ENCODE peak calls at places on chromosomes 4 and X, in four cellular contexts. N, Z, A and B are unnamed samples.

GRCh38 chrX:3743821-3744439 is 30.5 kb upstream of the PRKX start:
- DNase-seq in N (no peak), Z (no peak), A (no peak), B (no peak)

GRCh38 chr4:140718240-140718639 is 37.9 kb downstream of the TBC1D9 start:
- DNase-seq in N (no peak), Z (no peak), A (no peak), B (no peak)

GRCh38 chrX:103148075-103148474 is 55.1 kb upstream of the NXF3 start:
- DNase-seq in N (no peak), Z (no peak), A (no peak), B (no peak)

GRCh38 chrX:283115-283845 is 2.1 kb downstream of the PLCXD1 start:
- DNase-seq in N (peak; percentile 92), Z (peak; percentile 97), A (peak; percentile 92), B (peak; percentile 80)

GRCh38 chr4:75429208-75429607 is 85.0 kb downstream of the RCHY1 start:
- DNase-seq in N (no peak), Z (no peak), A (no peak), B (no peak)

GRCh38 chrX:98795636-98796035 is 1614.4 kb downstream of the PCDH19 start:
- DNase-seq in N (no peak), Z (no peak), A (no peak), B (no peak)

GRCh38 chrX:150575415-150575814 is 7.0 kb downstream of the MTM1 start:
- DNase-seq in N (no peak), Z (no peak), A (no peak), B (no peak)

GRCh38 chrX:14865201-14865600 is 7.7 kb downstream of the FANCB start:
- DNase-seq in N (no peak), Z (no peak), A (no peak), B (no peak)

GRCh38 chrX:42519666-42520231 is 258.2 kb downstream of the PPP1R2C start:
- DNase-seq in N (no peak), Z (no peak), A (no peak), B (no peak)

GRCh38 chrX:132614297-132614696 is 125.5 kb upstream of the MBNL3 start:
- DNase-seq in N (no peak), Z (peak; percentile 24), A (no peak), B (no peak)

DNA sequence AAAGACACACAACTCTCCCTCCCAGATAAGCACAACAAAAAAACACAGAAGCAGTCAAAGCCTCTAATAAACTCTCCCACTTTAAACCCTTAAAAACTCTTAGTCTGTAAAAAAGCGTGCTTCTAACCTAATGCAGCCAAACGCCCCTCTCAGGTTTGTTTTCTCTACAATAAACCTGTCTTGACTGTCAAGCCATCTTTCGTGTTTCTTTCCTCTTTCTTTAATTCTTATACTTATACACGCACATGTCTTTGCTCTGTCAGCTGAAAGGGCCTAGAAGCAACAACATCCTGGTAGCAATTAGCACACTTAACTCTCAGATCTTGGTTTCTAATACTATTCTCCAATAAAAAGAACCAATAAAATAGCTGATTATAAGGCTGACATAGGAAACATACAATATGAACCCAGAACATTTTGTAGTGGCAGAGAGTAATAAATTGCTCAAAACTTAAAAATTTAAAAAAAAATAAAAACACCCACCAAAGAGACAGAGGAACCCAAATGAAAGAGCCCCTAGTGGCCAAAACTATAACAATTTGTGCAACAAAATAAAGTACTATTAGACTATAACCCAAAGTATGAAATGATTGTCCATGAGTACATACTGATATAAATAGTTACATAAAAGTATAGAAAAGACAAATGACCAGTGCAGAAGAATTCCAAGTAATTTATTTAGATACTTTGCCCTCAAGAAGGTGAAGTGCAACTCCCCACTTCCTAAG is 440.4 kb upstream of the ADGRL3 start:
- DNase-seq in N (no peak), Z (no peak), A (no peak), B (no peak)
- TF ChIP-seq CTCF in N (peak; percentile 60), Z (no peak), A (no peak), B (no peak)

DNA sequence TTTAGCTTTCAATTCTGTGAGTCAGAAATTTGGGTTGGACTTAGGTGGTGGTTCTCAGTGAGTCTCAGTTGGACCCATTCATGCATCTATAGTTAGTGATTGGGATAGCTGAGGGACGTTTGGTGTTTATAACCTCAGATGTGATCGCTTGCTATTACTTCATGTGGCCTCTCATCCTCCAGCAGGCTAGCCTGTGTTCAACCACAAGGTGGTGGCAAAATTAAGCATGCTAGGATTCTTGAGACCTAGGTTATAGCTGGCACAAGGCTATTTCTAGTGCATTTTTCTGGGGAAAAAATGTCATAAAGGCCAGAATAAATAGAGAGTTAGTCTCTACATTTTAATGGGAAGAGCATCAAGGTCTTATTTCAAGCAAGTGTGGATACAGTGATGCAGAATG is 10.9 kb upstream of the GRPR start:
- DNase-seq in N (no peak), Z (no peak), A (no peak), B (no peak)
- TF ChIP-seq CTCF in N (peak; percentile 70), Z (no peak), A (no peak), B (no peak)

DNA sequence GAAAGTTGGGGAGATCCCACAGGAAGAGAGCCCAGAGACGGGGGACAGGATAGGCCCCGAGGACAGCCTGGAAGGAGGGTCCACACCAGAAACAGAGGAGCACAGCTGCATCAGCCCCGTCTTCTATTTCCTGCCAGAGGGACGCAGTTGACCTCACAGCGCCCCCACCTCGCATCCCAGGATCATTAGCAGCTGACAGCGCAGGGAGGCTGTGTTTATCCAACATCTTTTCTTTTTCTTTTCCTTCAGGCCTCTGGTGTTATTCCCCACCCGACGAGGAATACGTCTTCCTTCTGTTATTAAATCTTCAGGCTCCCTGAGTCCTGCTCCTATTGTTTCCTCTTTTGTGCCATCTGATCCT is 75.4 kb downstream of the DCHS2 start:
- DNase-seq in N (no peak), Z (peak; percentile 33), A (no peak), B (no peak)
- TF ChIP-seq CTCF in N (peak; percentile 13), Z (no peak), A (no peak), B (no peak)

GRCh38 chr4:6606465-6607235 is 31.7 kb downstream of the MAN2B2 start:
- DNase-seq in N (no peak), Z (no peak), A (no peak), B (no peak)

GRCh38 chr4:6607368-6608050 is 32.5 kb downstream of the MAN2B2 start:
- DNase-seq in N (no peak), Z (no peak), A (no peak), B (no peak)

GRCh38 chr4:6605114-6605513 is 30.1 kb downstream of the MAN2B2 start:
- DNase-seq in N (no peak), Z (no peak), A (no peak), B (no peak)

GRCh38 chr4:6603128-6603527 is 28.1 kb downstream of the MAN2B2 start:
- DNase-seq in N (no peak), Z (no peak), A (no peak), B (no peak)

DNA sequence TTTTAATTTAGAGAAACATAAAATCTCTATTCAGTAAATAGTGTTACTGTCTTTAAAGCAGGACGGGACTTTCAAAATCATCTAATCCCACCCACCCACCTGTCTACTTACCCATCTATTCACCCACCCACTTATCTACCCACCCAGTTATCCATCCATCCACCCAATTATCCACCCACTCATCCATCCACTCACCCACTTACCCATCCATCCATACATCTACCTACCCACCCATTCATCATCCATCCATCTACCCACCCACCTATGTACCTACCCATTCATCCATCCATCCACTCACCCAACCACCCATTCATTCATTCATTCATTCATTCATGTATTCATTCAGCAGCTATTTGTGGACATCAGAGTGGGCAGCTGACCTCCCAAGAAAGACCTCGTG is 30.6 kb downstream of the MAN2B2 start:
- DNase-seq in N (no peak), Z (no peak), A (no peak), B (no peak)
- TF ChIP-seq CTCF in N (no peak), Z (no peak), A (no peak), B (no peak)

GRCh38 chr4:14259926-14260325 is 632.4 kb upstream of the BOD1L1 start:
- DNase-seq in N (no peak), Z (no peak), A (no peak), B (no peak)

GRCh38 chr4:14257903-14258302 is 630.4 kb upstream of the BOD1L1 start:
- DNase-seq in N (no peak), Z (no peak), A (no peak), B (no peak)

GRCh38 chr4:14249226-14249625 is 621.7 kb upstream of the BOD1L1 start:
- DNase-seq in N (no peak), Z (no peak), A (no peak), B (no peak)

GRCh38 chr4:14254806-14255445 is 627.4 kb upstream of the BOD1L1 start:
- DNase-seq in N (no peak), Z (no peak), A (no peak), B (no peak)

GRCh38 chr4:14254252-14254651 is 626.7 kb upstream of the BOD1L1 start:
- DNase-seq in N (no peak), Z (peak; percentile 58), A (peak; percentile 43), B (no peak)
- TF ChIP-seq CTCF in N (peak; percentile 74), Z (peak; percentile 48), A (no peak), B (no peak)

GRCh38 chrX:153412746-153413720 is 1.8 kb downstream of the ZFP92 start:
- DNase-seq in N (peak; percentile 85), Z (no peak), A (no peak), B (no peak)
- TF ChIP-seq CTCF in N (peak; percentile 52), Z (no peak), A (no peak), B (no peak)

DNA sequence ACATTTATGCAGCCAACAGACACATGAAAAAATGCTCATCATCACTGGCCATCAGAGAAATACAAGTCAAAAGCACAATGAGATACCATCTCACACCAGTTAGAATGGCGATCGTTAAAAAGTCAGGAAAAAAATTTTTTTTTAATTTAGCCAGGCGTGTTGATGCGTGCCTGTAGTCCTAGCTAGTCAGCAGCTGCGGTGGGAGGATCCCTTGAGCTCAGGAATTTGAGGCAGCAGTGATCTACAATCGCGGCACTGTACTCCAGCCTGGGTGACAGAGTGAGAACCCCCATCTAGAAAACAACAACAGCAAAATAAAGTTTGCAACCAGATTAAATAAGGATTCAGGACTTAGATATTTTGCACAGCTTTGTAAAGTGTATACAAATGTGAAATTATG is 65.7 kb upstream of the ALG13 start:
- DNase-seq in N (no peak), Z (no peak), A (no peak), B (no peak)
- TF ChIP-seq CTCF in N (no peak), Z (no peak), A (no peak), B (no peak)

GRCh38 chr4:120870279-120870673 is 52.2 kb downstream of the PRDM5 start:
- DNase-seq in N (no peak), Z (no peak), A (no peak), B (no peak)
- TF ChIP-seq CTCF in N (no peak), Z (no peak), A (no peak), B (no peak)

GRCh38 chr4:11623726-11624037 is 195.0 kb upstream of the HS3ST1 start:
- DNase-seq in N (no peak), Z (peak; percentile 54), A (peak; percentile 50), B (no peak)
- TF ChIP-seq CTCF in N (peak; percentile 67), Z (peak; percentile 17), A (no peak), B (no peak)